ENCODE peak calls at places on chromosomes 12 and 14, in five cellular contexts. One of them, this sample, is unnamed.

GRCh38 chr14:21072102-21072501 is 2.0 kb downstream of the ARHGEF40 start:
- DNase-seq in upper lobe of left lung: no peak
- DNase-seq in IMR-90: peak
- DNase-seq in cardiac fibroblast: peak
- DNase-seq in AG04450: peak
- DNase-seq in this sample: no peak

GRCh38 chr12:49678711-49679110 is 28.5 kb downstream of the FMNL3 start:
- DNase-seq in AG04450: no peak
- DNase-seq in IMR-90: peak
- DNase-seq in upper lobe of left lung: no peak
- DNase-seq in cardiac fibroblast: peak
- DNase-seq in this sample: no peak

GRCh38 chr12:120121766-120122293 is 5.3 kb upstream of the RAB35 start:
- DNase-seq in AG04450: no peak
- DNase-seq in cardiac fibroblast: no peak
- DNase-seq in upper lobe of left lung: no peak
- DNase-seq in IMR-90: peak
- DNase-seq in this sample: no peak

GRCh38 chr12:42873401-42873800 is 283.9 kb upstream of the PRICKLE1 start:
- DNase-seq in upper lobe of left lung: no peak
- DNase-seq in cardiac fibroblast: peak
- DNase-seq in IMR-90: peak
- DNase-seq in AG04450: no peak
- DNase-seq in this sample: no peak

GRCh38 chr12:110266980-110267620 is 13.9 kb upstream of the ATP2A2 start:
- DNase-seq in upper lobe of left lung: peak
- DNase-seq in cardiac fibroblast: peak
- DNase-seq in AG04450: no peak
- DNase-seq in IMR-90: peak
- DNase-seq in this sample: no peak

GRCh38 chr12:55728932-55729591 is at the start of gene CD63:
- DNase-seq in upper lobe of left lung: peak
- DNase-seq in AG04450: no peak
- DNase-seq in cardiac fibroblast: peak
- DNase-seq in IMR-90: peak
- DNase-seq in this sample: peak

GRCh38 chr12:47767197-47767724 is 5.8 kb upstream of the SLC48A1 start:
- DNase-seq in IMR-90: peak
- DNase-seq in upper lobe of left lung: peak
- DNase-seq in AG04450: no peak
- DNase-seq in cardiac fibroblast: peak
- DNase-seq in this sample: no peak

GRCh38 chr14:39467889-39468524 is 35.8 kb upstream of the FBXO33 start:
- DNase-seq in cardiac fibroblast: peak
- DNase-seq in IMR-90: peak
- DNase-seq in upper lobe of left lung: peak
- DNase-seq in AG04450: no peak
- DNase-seq in this sample: no peak

GRCh38 chr12:29534935-29535334 is 37.4 kb upstream of the OVCH1 start:
- DNase-seq in cardiac fibroblast: peak
- DNase-seq in upper lobe of left lung: no peak
- DNase-seq in IMR-90: peak
- DNase-seq in AG04450: no peak
- DNase-seq in this sample: no peak

GRCh38 chr12:95380997-95381786 is 92.8 kb upstream of the METAP2 start:
- DNase-seq in AG04450: no peak
- DNase-seq in cardiac fibroblast: peak
- DNase-seq in upper lobe of left lung: no peak
- DNase-seq in IMR-90: no peak
- DNase-seq in this sample: no peak

GRCh38 chr14:104001003-104001402 is 58.7 kb upstream of the RD3L start:
- DNase-seq in AG04450: no peak
- DNase-seq in upper lobe of left lung: no peak
- DNase-seq in IMR-90: no peak
- DNase-seq in cardiac fibroblast: no peak
- DNase-seq in this sample: no peak

GRCh38 chr14:22896351-22896750 is 13.3 kb downstream of the REM2 start:
- DNase-seq in cardiac fibroblast: no peak
- DNase-seq in upper lobe of left lung: no peak
- DNase-seq in IMR-90: no peak
- DNase-seq in AG04450: no peak
- DNase-seq in this sample: no peak

GRCh38 chr12:5251092-5251491 is 180.8 kb upstream of the NTF3 start:
- DNase-seq in upper lobe of left lung: no peak
- DNase-seq in AG04450: no peak
- DNase-seq in IMR-90: no peak
- DNase-seq in cardiac fibroblast: no peak
- DNase-seq in this sample: no peak

GRCh38 chr14:47675239-47675488 is 241 bp downstream of the MDGA2 start:
- DNase-seq in IMR-90: no peak
- DNase-seq in AG04450: no peak
- DNase-seq in cardiac fibroblast: no peak
- DNase-seq in upper lobe of left lung: no peak
- DNase-seq in this sample: no peak

GRCh38 chr14:47676301-47676617 is 854 bp upstream of the MDGA2 start:
- DNase-seq in AG04450: no peak
- DNase-seq in cardiac fibroblast: no peak
- DNase-seq in upper lobe of left lung: no peak
- DNase-seq in IMR-90: no peak
- DNase-seq in this sample: no peak

GRCh38 chr14:47674148-47674545 is 1.3 kb downstream of the MDGA2 start:
- DNase-seq in upper lobe of left lung: no peak
- DNase-seq in AG04450: no peak
- DNase-seq in cardiac fibroblast: peak
- DNase-seq in IMR-90: no peak
- DNase-seq in this sample: no peak

GRCh38 chr14:47675489-47676300 is at the start of gene MDGA2:
- DNase-seq in upper lobe of left lung: no peak
- DNase-seq in IMR-90: no peak
- DNase-seq in AG04450: no peak
- DNase-seq in cardiac fibroblast: peak
- DNase-seq in this sample: peak

GRCh38 chr14:47674546-47675238 is 713 bp downstream of the MDGA2 start:
- DNase-seq in cardiac fibroblast: peak
- DNase-seq in IMR-90: no peak
- DNase-seq in upper lobe of left lung: no peak
- DNase-seq in AG04450: no peak
- DNase-seq in this sample: no peak
- H3K4me3 ChIP-seq in cardiac fibroblast: no peak
- H3K4me3 ChIP-seq in IMR-90: no peak
- H3K4me3 ChIP-seq in upper lobe of left lung: peak
- H3K4me3 ChIP-seq in AG04450: no peak
- H3K4me3 ChIP-seq in this sample: no peak

GRCh38 chr14:68458840-68459469 is 333.9 kb downstream of the ZFP36L1 start:
- DNase-seq in AG04450: no peak
- DNase-seq in IMR-90: peak
- DNase-seq in cardiac fibroblast: peak
- DNase-seq in upper lobe of left lung: peak
- DNase-seq in this sample: no peak
- H3K4me3 ChIP-seq in AG04450: no peak
- H3K4me3 ChIP-seq in IMR-90: no peak
- H3K4me3 ChIP-seq in cardiac fibroblast: no peak
- H3K4me3 ChIP-seq in upper lobe of left lung: no peak
- H3K4me3 ChIP-seq in this sample: no peak

DNA sequence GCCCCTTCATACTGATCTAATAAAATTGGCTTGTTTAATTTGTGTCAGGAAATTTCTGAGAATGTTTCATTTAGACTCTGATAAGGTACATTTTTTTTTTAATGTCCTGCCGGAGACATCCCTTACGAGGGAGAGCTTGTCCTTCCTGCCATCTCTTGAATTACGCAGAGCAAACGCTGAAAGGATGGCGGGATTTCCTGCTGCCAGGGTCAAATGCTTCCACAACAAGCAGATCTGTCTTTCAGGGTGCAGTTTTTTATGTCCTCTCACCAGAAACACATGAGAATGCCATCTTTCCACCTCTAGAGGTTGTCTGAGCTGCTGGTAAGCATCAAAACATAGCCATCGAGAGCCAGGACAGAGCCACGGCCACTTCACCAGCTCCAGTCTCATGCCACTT is 126.8 kb upstream of the ARHGAP5 start:
- DNase-seq in IMR-90: no peak
- DNase-seq in upper lobe of left lung: no peak
- DNase-seq in cardiac fibroblast: no peak
- DNase-seq in AG04450: no peak
- DNase-seq in this sample: no peak
- H3K4me3 ChIP-seq in IMR-90: no peak
- H3K4me3 ChIP-seq in upper lobe of left lung: no peak
- H3K4me3 ChIP-seq in cardiac fibroblast: no peak
- H3K4me3 ChIP-seq in AG04450: no peak
- H3K4me3 ChIP-seq in this sample: no peak

GRCh38 chr14:53946404-53947400 is 9.9 kb downstream of the BMP4 start:
- DNase-seq in AG04450: no peak
- DNase-seq in IMR-90: no peak
- DNase-seq in cardiac fibroblast: no peak
- DNase-seq in upper lobe of left lung: peak
- DNase-seq in this sample: peak

GRCh38 chr14:53946071-53946403 is 10.6 kb downstream of the BMP4 start:
- DNase-seq in cardiac fibroblast: no peak
- DNase-seq in upper lobe of left lung: no peak
- DNase-seq in IMR-90: no peak
- DNase-seq in AG04450: no peak
- DNase-seq in this sample: no peak

GRCh38 chr14:53947452-53948180 is 9.0 kb downstream of the BMP4 start:
- DNase-seq in cardiac fibroblast: no peak
- DNase-seq in AG04450: no peak
- DNase-seq in IMR-90: peak
- DNase-seq in upper lobe of left lung: no peak
- DNase-seq in this sample: no peak

GRCh38 chr14:53943751-53944083 is 12.9 kb downstream of the BMP4 start:
- DNase-seq in AG04450: no peak
- DNase-seq in upper lobe of left lung: no peak
- DNase-seq in IMR-90: no peak
- DNase-seq in cardiac fibroblast: peak
- DNase-seq in this sample: no peak

GRCh38 chr14:53942970-53943750 is 13.5 kb downstream of the BMP4 start:
- DNase-seq in AG04450: no peak
- DNase-seq in upper lobe of left lung: no peak
- DNase-seq in IMR-90: no peak
- DNase-seq in cardiac fibroblast: no peak
- DNase-seq in this sample: no peak
- H3K4me3 ChIP-seq in AG04450: no peak
- H3K4me3 ChIP-seq in upper lobe of left lung: no peak
- H3K4me3 ChIP-seq in IMR-90: no peak
- H3K4me3 ChIP-seq in cardiac fibroblast: no peak
- H3K4me3 ChIP-seq in this sample: no peak

GRCh38 chr14:98177551-98177950 is 1094.4 kb downstream of the BCL11B start:
- DNase-seq in AG04450: no peak
- DNase-seq in upper lobe of left lung: no peak
- DNase-seq in cardiac fibroblast: no peak
- DNase-seq in IMR-90: no peak
- DNase-seq in this sample: no peak
- H3K4me3 ChIP-seq in AG04450: no peak
- H3K4me3 ChIP-seq in upper lobe of left lung: no peak
- H3K4me3 ChIP-seq in cardiac fibroblast: no peak
- H3K4me3 ChIP-seq in IMR-90: no peak
- H3K4me3 ChIP-seq in this sample: no peak

DNA sequence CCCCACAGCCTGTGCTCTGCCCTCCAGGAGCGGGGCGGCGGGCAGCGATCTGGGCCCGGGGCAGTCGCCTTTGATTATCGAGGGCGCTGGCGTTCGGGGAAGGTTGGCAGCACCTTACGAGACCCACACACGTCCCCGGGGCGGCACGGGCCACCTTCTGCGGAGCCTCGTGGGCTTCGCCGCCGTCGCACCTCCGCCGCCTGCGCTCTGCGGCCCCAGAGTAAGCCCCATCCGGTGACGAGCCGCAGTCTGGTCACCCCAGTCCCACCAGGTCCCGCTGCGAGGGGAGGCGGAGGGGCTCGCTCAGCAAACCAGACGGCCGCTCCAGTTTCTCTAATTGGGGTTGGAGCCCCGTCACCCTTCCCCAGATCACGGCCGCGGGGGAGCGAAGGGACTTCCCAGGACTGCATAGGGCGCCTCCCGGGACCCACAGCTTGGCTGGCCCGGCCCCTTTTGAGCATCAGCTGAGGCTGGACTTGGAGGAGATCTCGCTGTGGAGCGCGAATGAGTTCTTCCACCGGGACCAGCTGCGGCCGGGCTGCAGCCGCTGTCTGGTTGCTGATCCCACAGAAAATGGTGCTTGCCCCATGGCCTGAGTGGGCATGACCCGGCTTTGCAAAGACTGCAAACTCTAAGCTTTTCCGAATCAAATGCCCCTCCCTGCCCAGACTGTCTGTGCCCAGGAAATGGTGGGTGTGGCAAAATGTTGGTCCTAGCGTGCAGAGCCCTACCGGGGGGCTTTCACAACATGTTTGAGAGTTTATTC is 559 bp downstream of the LGALS3 start:
- DNase-seq in AG04450: no peak
- DNase-seq in cardiac fibroblast: peak
- DNase-seq in IMR-90: peak
- DNase-seq in upper lobe of left lung: peak
- DNase-seq in this sample: peak
- H3K4me3 ChIP-seq in AG04450: peak
- H3K4me3 ChIP-seq in cardiac fibroblast: peak
- H3K4me3 ChIP-seq in IMR-90: peak
- H3K4me3 ChIP-seq in upper lobe of left lung: peak
- H3K4me3 ChIP-seq in this sample: peak

GRCh38 chr12:117538926-117539325 is 177.5 kb upstream of the NOS1 start:
- DNase-seq in cardiac fibroblast: no peak
- DNase-seq in IMR-90: no peak
- DNase-seq in upper lobe of left lung: no peak
- DNase-seq in AG04450: no peak
- DNase-seq in this sample: no peak
- H3K4me3 ChIP-seq in cardiac fibroblast: no peak
- H3K4me3 ChIP-seq in IMR-90: no peak
- H3K4me3 ChIP-seq in upper lobe of left lung: no peak
- H3K4me3 ChIP-seq in AG04450: no peak
- H3K4me3 ChIP-seq in this sample: no peak

GRCh38 chr12:62372825-62373224 is 93.8 kb upstream of the MON2 start:
- DNase-seq in AG04450: no peak
- DNase-seq in upper lobe of left lung: no peak
- DNase-seq in IMR-90: no peak
- DNase-seq in cardiac fibroblast: no peak
- DNase-seq in this sample: no peak
- H3K4me3 ChIP-seq in AG04450: no peak
- H3K4me3 ChIP-seq in upper lobe of left lung: no peak
- H3K4me3 ChIP-seq in IMR-90: no peak
- H3K4me3 ChIP-seq in cardiac fibroblast: no peak
- H3K4me3 ChIP-seq in this sample: no peak

DNA sequence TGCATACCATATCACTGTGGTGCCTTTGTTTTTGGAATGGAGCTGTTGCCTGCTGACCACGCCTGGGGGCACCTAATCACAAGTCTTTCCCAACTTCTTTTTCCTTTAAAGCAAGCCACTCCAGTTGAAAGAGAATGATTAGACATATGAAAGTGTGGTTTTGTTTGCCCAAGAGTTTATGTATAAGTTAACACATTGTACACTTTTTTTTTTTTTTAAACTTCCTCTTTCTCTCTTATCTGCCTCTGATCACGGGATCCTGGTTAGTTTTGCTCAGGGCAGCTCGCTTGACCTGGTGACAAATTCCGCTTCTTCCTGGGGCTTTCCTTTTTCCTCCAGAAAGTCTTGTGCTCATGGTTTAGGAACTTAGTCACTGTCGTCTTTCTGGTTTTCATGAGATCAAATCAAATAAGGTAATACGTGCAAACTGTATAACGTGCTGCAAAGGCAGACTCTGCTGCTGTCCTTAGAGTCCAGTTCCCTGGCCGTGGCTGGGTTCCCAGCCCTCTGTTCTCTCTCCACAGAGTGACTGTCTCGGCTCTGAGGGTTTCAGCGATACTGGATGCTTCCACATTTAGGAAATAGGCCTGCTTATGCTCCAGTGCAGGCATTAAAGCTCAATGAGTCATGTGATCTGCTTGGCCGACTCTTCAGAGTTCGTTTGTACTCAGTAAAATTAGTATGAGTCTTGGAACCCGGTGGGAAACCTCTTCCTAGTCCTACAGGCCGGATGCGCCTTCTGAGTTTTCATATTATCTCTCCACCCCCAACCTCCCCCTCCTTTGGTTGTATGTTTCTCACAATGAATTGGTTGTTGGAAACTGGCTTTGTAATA is 15.2 kb downstream of the RASSF3 start:
- DNase-seq in cardiac fibroblast: peak
- DNase-seq in upper lobe of left lung: peak
- DNase-seq in IMR-90: peak
- DNase-seq in AG04450: peak
- DNase-seq in this sample: peak
- H3K4me3 ChIP-seq in cardiac fibroblast: peak
- H3K4me3 ChIP-seq in upper lobe of left lung: peak
- H3K4me3 ChIP-seq in IMR-90: peak
- H3K4me3 ChIP-seq in AG04450: peak
- H3K4me3 ChIP-seq in this sample: no peak

This sample was measured in aorta.